ENCODE peak calls at places on chromosomes 4 and X, in five cellular contexts. One of them, this sample, is unnamed.

GRCh38 chr4:7971159-7971631 is 31.5 kb upstream of the AFAP1 start:
- DNase-seq in brain microvascular endothelial cell: no peak
- DNase-seq in ascending aorta: peak
- DNase-seq in psoas muscle: no peak
- DNase-seq in naive thymus-derived CD4-positive, alpha-beta T cell: no peak
- DNase-seq in this sample: no peak

GRCh38 chr4:93084599-93085305 is 743.8 kb upstream of the ATOH1 start:
- DNase-seq in ascending aorta: no peak
- DNase-seq in brain microvascular endothelial cell: no peak
- DNase-seq in naive thymus-derived CD4-positive, alpha-beta T cell: no peak
- DNase-seq in psoas muscle: no peak
- DNase-seq in this sample: peak

GRCh38 chr4:142530724-142531123 is 315.4 kb downstream of the INPP4B start:
- DNase-seq in psoas muscle: no peak
- DNase-seq in ascending aorta: no peak
- DNase-seq in naive thymus-derived CD4-positive, alpha-beta T cell: no peak
- DNase-seq in brain microvascular endothelial cell: no peak
- DNase-seq in this sample: no peak

GRCh38 chr4:157291071-157291470 is 70.5 kb downstream of the GRIA2 start:
- DNase-seq in psoas muscle: no peak
- DNase-seq in brain microvascular endothelial cell: no peak
- DNase-seq in ascending aorta: no peak
- DNase-seq in naive thymus-derived CD4-positive, alpha-beta T cell: no peak
- DNase-seq in this sample: no peak

GRCh38 chr4:59553063-59553738 is 1646.9 kb upstream of the ADGRL3 start:
- DNase-seq in naive thymus-derived CD4-positive, alpha-beta T cell: no peak
- DNase-seq in psoas muscle: no peak
- DNase-seq in ascending aorta: no peak
- DNase-seq in brain microvascular endothelial cell: peak
- DNase-seq in this sample: no peak

GRCh38 chrX:50161143-50161542 is 39.7 kb downstream of the AKAP4 start:
- DNase-seq in ascending aorta: no peak
- DNase-seq in brain microvascular endothelial cell: no peak
- DNase-seq in naive thymus-derived CD4-positive, alpha-beta T cell: no peak
- DNase-seq in psoas muscle: no peak
- DNase-seq in this sample: no peak

GRCh38 chr4:8199594-8200301 is 658 bp downstream of the SH3TC1 start:
- DNase-seq in psoas muscle: no peak
- DNase-seq in naive thymus-derived CD4-positive, alpha-beta T cell: peak
- DNase-seq in ascending aorta: no peak
- DNase-seq in brain microvascular endothelial cell: no peak
- DNase-seq in this sample: no peak

GRCh38 chr4:38062088-38062893 is 102.1 kb downstream of the PTTG2 start:
- DNase-seq in naive thymus-derived CD4-positive, alpha-beta T cell: peak
- DNase-seq in psoas muscle: peak
- DNase-seq in ascending aorta: peak
- DNase-seq in brain microvascular endothelial cell: peak
- DNase-seq in this sample: peak

GRCh38 chr4:74311696-74312313 is 3.5 kb downstream of the EPGN start:
- DNase-seq in psoas muscle: no peak
- DNase-seq in ascending aorta: no peak
- DNase-seq in naive thymus-derived CD4-positive, alpha-beta T cell: peak
- DNase-seq in brain microvascular endothelial cell: peak
- DNase-seq in this sample: peak

GRCh38 chr4:15130441-15130840 is 128.2 kb downstream of the CPEB2 start:
- DNase-seq in naive thymus-derived CD4-positive, alpha-beta T cell: no peak
- DNase-seq in psoas muscle: no peak
- DNase-seq in brain microvascular endothelial cell: peak
- DNase-seq in ascending aorta: no peak
- DNase-seq in this sample: no peak

GRCh38 chrX:43958529-43958928 is 14.7 kb downstream of the NDP start:
- DNase-seq in ascending aorta: no peak
- DNase-seq in brain microvascular endothelial cell: peak
- DNase-seq in psoas muscle: no peak
- DNase-seq in naive thymus-derived CD4-positive, alpha-beta T cell: peak
- DNase-seq in this sample: peak

GRCh38 chr4:176313596-176314341 is 6.0 kb upstream of the SPCS3 start:
- DNase-seq in ascending aorta: no peak
- DNase-seq in naive thymus-derived CD4-positive, alpha-beta T cell: no peak
- DNase-seq in psoas muscle: no peak
- DNase-seq in brain microvascular endothelial cell: no peak
- DNase-seq in this sample: no peak

GRCh38 chrX:129115104-129115503 is 408.2 kb downstream of the SMARCA1 start:
- DNase-seq in psoas muscle: no peak
- DNase-seq in naive thymus-derived CD4-positive, alpha-beta T cell: no peak
- DNase-seq in brain microvascular endothelial cell: peak
- DNase-seq in ascending aorta: no peak
- DNase-seq in this sample: peak

GRCh38 chr4:40916218-40916555 is 166.4 kb downstream of the NSUN7 start:
- DNase-seq in psoas muscle: no peak
- DNase-seq in ascending aorta: peak
- DNase-seq in naive thymus-derived CD4-positive, alpha-beta T cell: no peak
- DNase-seq in brain microvascular endothelial cell: peak
- DNase-seq in this sample: no peak

GRCh38 chr4:119525771-119526712 is 102.6 kb downstream of the PDE5A start:
- DNase-seq in ascending aorta: no peak
- DNase-seq in psoas muscle: no peak
- DNase-seq in brain microvascular endothelial cell: no peak
- DNase-seq in naive thymus-derived CD4-positive, alpha-beta T cell: no peak
- DNase-seq in this sample: no peak

DNA sequence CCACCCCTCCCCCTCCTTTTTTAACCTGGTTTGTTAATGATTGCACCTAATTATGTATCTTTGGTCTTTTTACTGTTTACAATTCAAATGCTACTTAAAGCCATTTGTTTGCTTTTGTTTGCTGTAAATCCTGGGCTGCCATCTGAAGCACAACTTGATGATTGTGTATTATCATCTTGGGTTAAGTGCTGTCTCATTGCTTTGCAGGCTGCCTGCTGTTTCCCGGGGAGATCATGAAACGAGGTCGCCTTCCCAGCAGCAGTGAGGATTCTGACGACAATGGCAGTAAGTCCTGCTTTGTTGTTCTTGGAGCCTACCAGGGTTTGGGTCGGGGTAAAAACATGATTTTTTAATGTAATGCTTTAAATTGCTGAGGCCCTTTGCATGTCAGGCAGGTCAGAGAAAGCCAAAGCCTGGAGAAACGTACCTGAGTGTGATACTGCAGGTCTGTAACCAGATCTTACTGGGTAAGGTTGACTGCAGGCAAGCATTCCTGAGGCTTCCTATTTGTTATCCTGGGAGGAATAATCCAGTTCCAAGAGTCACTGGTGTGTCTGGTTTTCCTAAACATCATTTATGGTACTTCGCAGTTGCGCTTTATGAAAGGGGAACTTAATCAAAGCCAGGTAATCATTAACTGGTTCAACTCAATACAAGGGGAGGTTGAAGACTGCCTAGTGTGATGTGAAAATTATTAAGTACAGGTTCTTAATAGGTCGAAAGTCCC is 22.2 kb downstream of the JADE1 start:
- DNase-seq in naive thymus-derived CD4-positive, alpha-beta T cell: no peak
- DNase-seq in ascending aorta: no peak
- DNase-seq in psoas muscle: no peak
- DNase-seq in brain microvascular endothelial cell: peak
- DNase-seq in this sample: no peak
- H3K4me3 ChIP-seq in naive thymus-derived CD4-positive, alpha-beta T cell: no peak
- H3K4me3 ChIP-seq in ascending aorta: no peak
- H3K4me3 ChIP-seq in psoas muscle: no peak
- H3K4me3 ChIP-seq in brain microvascular endothelial cell: no peak
- H3K4me3 ChIP-seq in this sample: no peak

GRCh38 chr4:141371206-141371605 is 150.5 kb downstream of the ZNF330 start:
- DNase-seq in ascending aorta: no peak
- DNase-seq in naive thymus-derived CD4-positive, alpha-beta T cell: no peak
- DNase-seq in brain microvascular endothelial cell: no peak
- DNase-seq in psoas muscle: no peak
- DNase-seq in this sample: no peak

GRCh38 chr4:141376769-141377168 is 156.1 kb downstream of the ZNF330 start:
- DNase-seq in brain microvascular endothelial cell: no peak
- DNase-seq in ascending aorta: no peak
- DNase-seq in psoas muscle: no peak
- DNase-seq in naive thymus-derived CD4-positive, alpha-beta T cell: no peak
- DNase-seq in this sample: no peak

DNA sequence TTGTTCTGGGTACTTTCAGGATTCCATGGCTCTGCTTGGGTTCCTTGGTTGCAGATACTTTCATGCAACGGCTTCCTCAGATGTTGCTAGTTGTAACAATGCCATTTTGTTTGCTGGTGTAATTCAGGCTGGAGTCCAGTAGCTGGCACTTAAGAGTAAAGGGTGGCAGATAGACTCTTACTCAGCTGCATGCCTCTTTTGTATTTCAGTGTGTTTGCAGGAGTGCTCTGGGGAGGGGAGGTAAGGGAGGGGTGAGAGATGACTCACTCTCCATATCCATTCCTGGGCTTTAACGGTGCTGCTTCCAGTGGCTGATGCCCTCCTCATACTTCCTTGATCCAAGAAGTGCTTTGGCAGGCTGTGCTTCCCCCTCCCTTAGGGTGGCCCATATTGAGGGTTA is 155.2 kb downstream of the ZNF330 start:
- DNase-seq in brain microvascular endothelial cell: peak
- DNase-seq in naive thymus-derived CD4-positive, alpha-beta T cell: no peak
- DNase-seq in psoas muscle: no peak
- DNase-seq in ascending aorta: no peak
- DNase-seq in this sample: no peak
- H3K27ac ChIP-seq in brain microvascular endothelial cell: no peak
- H3K27ac ChIP-seq in naive thymus-derived CD4-positive, alpha-beta T cell: no peak
- H3K27ac ChIP-seq in psoas muscle: no peak
- H3K27ac ChIP-seq in ascending aorta: no peak
- H3K27ac ChIP-seq in this sample: no peak

GRCh38 chr4:185108185-185108584 is 34.9 kb upstream of the SLC25A4 start:
- DNase-seq in brain microvascular endothelial cell: no peak
- DNase-seq in naive thymus-derived CD4-positive, alpha-beta T cell: no peak
- DNase-seq in ascending aorta: no peak
- DNase-seq in psoas muscle: no peak
- DNase-seq in this sample: no peak
- H3K4me3 ChIP-seq in brain microvascular endothelial cell: no peak
- H3K4me3 ChIP-seq in naive thymus-derived CD4-positive, alpha-beta T cell: no peak
- H3K4me3 ChIP-seq in ascending aorta: no peak
- H3K4me3 ChIP-seq in psoas muscle: no peak
- H3K4me3 ChIP-seq in this sample: no peak

GRCh38 chr4:153603835-153604234 is 80.2 kb upstream of the TLR2 start:
- DNase-seq in ascending aorta: no peak
- DNase-seq in naive thymus-derived CD4-positive, alpha-beta T cell: no peak
- DNase-seq in psoas muscle: no peak
- DNase-seq in brain microvascular endothelial cell: no peak
- DNase-seq in this sample: no peak
- H3K27ac ChIP-seq in ascending aorta: no peak
- H3K27ac ChIP-seq in naive thymus-derived CD4-positive, alpha-beta T cell: no peak
- H3K27ac ChIP-seq in psoas muscle: no peak
- H3K27ac ChIP-seq in brain microvascular endothelial cell: no peak
- H3K27ac ChIP-seq in this sample: no peak

GRCh38 chrX:36961590-36961989 is 46.6 kb upstream of the FAM47C start:
- DNase-seq in brain microvascular endothelial cell: no peak
- DNase-seq in ascending aorta: no peak
- DNase-seq in naive thymus-derived CD4-positive, alpha-beta T cell: no peak
- DNase-seq in psoas muscle: no peak
- DNase-seq in this sample: no peak

GRCh38 chrX:36963852-36964251 is 44.3 kb upstream of the FAM47C start:
- DNase-seq in psoas muscle: no peak
- DNase-seq in brain microvascular endothelial cell: no peak
- DNase-seq in ascending aorta: no peak
- DNase-seq in naive thymus-derived CD4-positive, alpha-beta T cell: no peak
- DNase-seq in this sample: no peak

GRCh38 chrX:36957425-36958328 is 50.5 kb upstream of the FAM47C start:
- DNase-seq in naive thymus-derived CD4-positive, alpha-beta T cell: no peak
- DNase-seq in brain microvascular endothelial cell: no peak
- DNase-seq in psoas muscle: no peak
- DNase-seq in ascending aorta: no peak
- DNase-seq in this sample: no peak

GRCh38 chrX:36963069-36963808 is 44.9 kb upstream of the FAM47C start:
- DNase-seq in brain microvascular endothelial cell: no peak
- DNase-seq in ascending aorta: no peak
- DNase-seq in naive thymus-derived CD4-positive, alpha-beta T cell: no peak
- DNase-seq in psoas muscle: no peak
- DNase-seq in this sample: no peak
- H3K4me3 ChIP-seq in brain microvascular endothelial cell: no peak
- H3K4me3 ChIP-seq in ascending aorta: peak
- H3K4me3 ChIP-seq in naive thymus-derived CD4-positive, alpha-beta T cell: no peak
- H3K4me3 ChIP-seq in psoas muscle: no peak
- H3K4me3 ChIP-seq in this sample: peak

GRCh38 chr4:88063634-88064296 is 56.3 kb downstream of the PKD2 start:
- DNase-seq in naive thymus-derived CD4-positive, alpha-beta T cell: no peak
- DNase-seq in ascending aorta: no peak
- DNase-seq in brain microvascular endothelial cell: no peak
- DNase-seq in psoas muscle: no peak
- DNase-seq in this sample: no peak
- H3K27ac ChIP-seq in naive thymus-derived CD4-positive, alpha-beta T cell: no peak
- H3K27ac ChIP-seq in ascending aorta: no peak
- H3K27ac ChIP-seq in brain microvascular endothelial cell: no peak
- H3K27ac ChIP-seq in psoas muscle: no peak
- H3K27ac ChIP-seq in this sample: no peak

GRCh38 chrX:21947671-21948070 is 7.2 kb downstream of the SMS start:
- DNase-seq in naive thymus-derived CD4-positive, alpha-beta T cell: no peak
- DNase-seq in ascending aorta: no peak
- DNase-seq in psoas muscle: no peak
- DNase-seq in brain microvascular endothelial cell: no peak
- DNase-seq in this sample: no peak

GRCh38 chrX:21952624-21953023 is 12.1 kb downstream of the SMS start:
- DNase-seq in ascending aorta: no peak
- DNase-seq in naive thymus-derived CD4-positive, alpha-beta T cell: no peak
- DNase-seq in psoas muscle: no peak
- DNase-seq in brain microvascular endothelial cell: no peak
- DNase-seq in this sample: no peak

GRCh38 chrX:21949689-21950088 is 9.2 kb downstream of the SMS start:
- DNase-seq in psoas muscle: no peak
- DNase-seq in naive thymus-derived CD4-positive, alpha-beta T cell: no peak
- DNase-seq in brain microvascular endothelial cell: no peak
- DNase-seq in ascending aorta: no peak
- DNase-seq in this sample: no peak

GRCh38 chrX:21946925-21947641 is 6.6 kb downstream of the SMS start:
- DNase-seq in psoas muscle: no peak
- DNase-seq in ascending aorta: no peak
- DNase-seq in naive thymus-derived CD4-positive, alpha-beta T cell: no peak
- DNase-seq in brain microvascular endothelial cell: peak
- DNase-seq in this sample: no peak

GRCh38 chrX:21948897-21949578 is 8.5 kb downstream of the SMS start:
- DNase-seq in naive thymus-derived CD4-positive, alpha-beta T cell: no peak
- DNase-seq in psoas muscle: no peak
- DNase-seq in brain microvascular endothelial cell: no peak
- DNase-seq in ascending aorta: no peak
- DNase-seq in this sample: no peak
- H3K4me3 ChIP-seq in naive thymus-derived CD4-positive, alpha-beta T cell: no peak
- H3K4me3 ChIP-seq in psoas muscle: no peak
- H3K4me3 ChIP-seq in brain microvascular endothelial cell: no peak
- H3K4me3 ChIP-seq in ascending aorta: no peak
- H3K4me3 ChIP-seq in this sample: no peak